ENCODE peak calls at places on chromosomes 13 and 19, in nine cellular contexts. X is psoas muscle; J is sigmoid colon; Z is uterus; V is body of pancreas; S is thoracic aorta; Y is IMR-90; H is CD8-positive, alpha-beta memory T cell; R is upper lobe of left lung. D is an unnamed sample.

GRCh38 chr19:940591-941291 is 14.9 kb downstream of the ARID3A start:
- DNase-seq in X (peak; percentile 83), R (peak; percentile 95), V (peak; percentile 91), Z (peak; percentile 56), J (peak; percentile 87), Y (peak; percentile 57), H (peak; percentile 84), S (peak; percentile 57), D (peak; percentile 89)

GRCh38 chr19:15331419-15332310 is 674 bp downstream of the BRD4 start:
- DNase-seq in R (peak; percentile 95), Z (peak; percentile 69), H (peak; percentile 71), J (peak; percentile 79), V (peak; percentile 62), X (peak; percentile 82), S (no peak), Y (no peak), D (peak; percentile 71)

GRCh38 chr13:74227476-74228158 is 93.4 kb upstream of the KLF12 start:
- DNase-seq in R (no peak), V (no peak), S (no peak), H (no peak), X (no peak), Z (no peak), Y (no peak), J (no peak), D (no peak)

GRCh38 chr19:50969413-50969760 is at the start of gene KLK6:
- DNase-seq in H (no peak), V (no peak), J (no peak), X (no peak), Z (no peak), S (no peak), Y (no peak), R (no peak), D (no peak)

GRCh38 chr19:14408641-14409120 is 10.5 kb downstream of the DDX39A start:
- DNase-seq in Y (no peak), Z (no peak), S (no peak), H (no peak), J (no peak), X (no peak), V (no peak), R (peak; percentile 80), D (no peak)

GRCh38 chr19:40989453-40989852 is 1.6 kb upstream of the CYP2B6 start:
- DNase-seq in V (no peak), H (no peak), J (no peak), R (no peak), S (no peak), X (no peak), Y (no peak), Z (no peak), D (no peak)

GRCh38 chr19:44745386-44745831 is 3.1 kb upstream of the BCL3 start:
- DNase-seq in S (no peak), Z (peak; percentile 85), Y (peak; percentile 80), H (no peak), R (peak; percentile 56), J (peak; percentile 88), V (peak; percentile 64), X (peak; percentile 85), D (no peak)

GRCh38 chr13:109545964-109546363 is 240.4 kb downstream of the IRS2 start:
- DNase-seq in V (no peak), H (no peak), Z (no peak), X (no peak), R (no peak), Y (no peak), J (no peak), S (no peak), D (no peak)

GRCh38 chr19:49646586-49646985 is 4.6 kb downstream of the SCAF1 start:
- DNase-seq in X (no peak), J (no peak), Z (no peak), R (no peak), H (no peak), Y (no peak), S (no peak), V (no peak), D (no peak)

GRCh38 chr13:50275392-50276063 is 260.3 kb downstream of the KCNRG start:
- DNase-seq in J (no peak), V (peak; percentile 8), Y (no peak), X (no peak), H (no peak), S (no peak), Z (no peak), R (no peak), D (no peak)

GRCh38 chr19:31105761-31106160 is 243.5 kb downstream of the TSHZ3 start:
- DNase-seq in S (no peak), Y (no peak), Z (no peak), H (no peak), V (no peak), J (no peak), R (no peak), X (no peak), D (no peak)

GRCh38 chr13:59834801-59835200 is 328.9 kb downstream of the DIAPH3 start:
- DNase-seq in H (no peak), Z (no peak), X (no peak), Y (peak; percentile 49), R (no peak), J (no peak), V (no peak), S (no peak), D (no peak)

GRCh38 chr13:102580552-102581169 is 16.1 kb upstream of the TPP2 start:
- DNase-seq in J (no peak), Z (no peak), S (no peak), H (peak; percentile 54), Y (peak; percentile 80), R (no peak), X (no peak), V (peak; percentile 49), D (no peak)

GRCh38 chr13:91313103-91313502 is 34.4 kb upstream of the MIR17HG start:
- DNase-seq in V (peak; percentile 22), Y (peak; percentile 1), H (peak; percentile 40), R (no peak), S (no peak), Z (no peak), X (no peak), J (no peak), D (no peak)

GRCh38 chr19:51027126-51027806 is 850 bp upstream of the KLK11 start:
- DNase-seq in Z (no peak), Y (no peak), J (peak; percentile 46), V (peak; percentile 46), H (no peak), S (no peak), X (no peak), R (no peak), D (no peak)

GRCh38 chr13:97076898-97077297 is 82.6 kb upstream of the OXGR1 start:
- DNase-seq in Z (no peak), S (no peak), R (no peak), Y (no peak), V (peak; percentile 9), X (no peak), H (no peak), J (no peak), D (no peak)

GRCh38 chr13:35979378-35979911 is 151.7 kb downstream of the DCLK1 start:
- DNase-seq in Z (peak; percentile 84), R (no peak), Y (peak; percentile 83), H (no peak), X (peak; percentile 81), S (peak; percentile 76), V (peak; percentile 70), J (peak; percentile 94), D (no peak)

GRCh38 chr19:14433454-14434156 is 499 bp downstream of the PKN1 start:
- DNase-seq in R (peak; percentile 86), Z (peak; percentile 40), S (no peak), J (no peak), H (peak; percentile 72), X (no peak), Y (no peak), V (peak; percentile 57), D (peak; percentile 62)

GRCh38 chr19:4711211-4711610 is 12.4 kb downstream of the DPP9 start:
- DNase-seq in Z (no peak), H (no peak), R (no peak), X (no peak), S (no peak), J (no peak), V (no peak), Y (no peak), D (no peak)

DNA sequence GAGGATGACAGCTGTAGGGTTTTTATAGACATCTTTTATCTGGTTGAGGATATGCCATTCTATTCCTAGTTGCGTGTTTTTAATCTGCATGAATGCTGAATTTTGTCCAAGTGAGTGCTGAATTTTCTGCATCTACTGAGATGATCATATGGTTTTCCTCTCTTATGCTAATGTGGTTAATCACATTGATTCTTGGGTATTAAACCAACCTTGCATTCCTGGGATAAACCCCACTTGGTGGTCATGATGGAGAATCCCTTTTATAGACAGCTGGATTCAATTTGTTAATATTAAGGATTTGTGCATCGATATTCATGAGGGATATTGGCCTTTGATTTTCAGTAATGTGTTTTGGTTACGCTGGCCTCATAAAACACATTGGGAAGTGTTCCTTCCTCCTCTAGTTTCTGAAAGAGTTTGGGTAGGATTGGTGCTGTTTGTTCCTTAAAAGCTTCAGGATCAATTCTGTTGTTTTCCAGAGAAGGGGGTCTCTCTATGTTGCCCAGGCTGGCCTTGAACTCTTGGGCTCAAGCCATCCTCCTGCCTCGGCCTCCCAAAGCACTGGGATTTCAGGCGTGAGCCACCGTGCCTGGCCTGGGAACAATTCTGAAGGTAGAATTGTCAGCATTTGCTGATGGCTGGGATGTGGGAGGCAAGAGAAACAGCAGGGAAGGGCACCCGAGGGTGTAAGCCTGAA is 7.3 kb upstream of the LINGO3 start:
- DNase-seq in Y (no peak), X (no peak), J (no peak), H (no peak), S (no peak), R (no peak), Z (no peak), V (no peak), D (no peak)
- H3K4me1 ChIP-seq in Y (no peaks in the 10 kb centered on the region), X (no peaks in the 10 kb centered on the region), J (peaks cover 8% of the 10 kb centered on the region), H (no peaks in the 10 kb centered on the region), S (peaks cover 6% of the 10 kb centered on the region), R (no peaks in the 10 kb centered on the region), Z (no peaks in the 10 kb centered on the region), V (no peaks in the 10 kb centered on the region), D (peaks cover 11% of the 10 kb centered on the region)

GRCh38 chr13:114059946-114060860 is 72.2 kb downstream of the RASA3 start:
- DNase-seq in X (peak; percentile 85), Y (no peak), S (no peak), Z (no peak), J (no peak), R (peak; percentile 88), H (no peak), V (no peak), D (no peak)
- H3K4me1 ChIP-seq in X (peaks cover 28% of the 10 kb centered on the region), Y (peaks cover 20% of the 10 kb centered on the region), S (peaks cover 68% of the 10 kb centered on the region), Z (no peaks in the 10 kb centered on the region), J (peaks cover 68% of the 10 kb centered on the region), R (peaks cover 56% of the 10 kb centered on the region), H (peaks cover 39% of the 10 kb centered on the region), V (peaks cover 13% of the 10 kb centered on the region), D (peaks cover 61% of the 10 kb centered on the region)

GRCh38 chr13:41655997-41656396 is 198.6 kb downstream of the RGCC start:
- DNase-seq in J (no peak), V (no peak), Y (no peak), X (no peak), S (no peak), R (no peak), Z (no peak), H (no peak), D (no peak)
- H3K4me1 ChIP-seq in J (peaks cover 9% of the 10 kb centered on the region), V (no peaks in the 10 kb centered on the region), Y (peaks cover 9% of the 10 kb centered on the region), X (no peaks in the 10 kb centered on the region), S (peaks cover 12% of the 10 kb centered on the region), R (peaks cover 16% of the 10 kb centered on the region), Z (no peaks in the 10 kb centered on the region), H (no peaks in the 10 kb centered on the region), D (peaks cover 13% of the 10 kb centered on the region)

GRCh38 chr19:18496167-18496979 is 25.5 kb downstream of the ELL start:
- DNase-seq in H (peak; percentile 36), J (no peak), Z (no peak), X (no peak), S (no peak), R (no peak), Y (peak; percentile 80), V (peak; percentile 88), D (peak; percentile 78)
- H3K4me1 ChIP-seq in H (peaks cover 96% of the 10 kb centered on the region), J (peaks cover 71% of the 10 kb centered on the region), Z (no peaks in the 10 kb centered on the region), X (peaks cover 94% of the 10 kb centered on the region), S (peaks cover 83% of the 10 kb centered on the region), R (peaks cover 94% of the 10 kb centered on the region), Y (peaks cover 25% of the 10 kb centered on the region), V (peaks cover 76% of the 10 kb centered on the region), D (peaks cover 78% of the 10 kb centered on the region)

D was measured in lower lobe of right lung.